ENCODE peak calls at places on chromosomes 16 and 17, in seven cellular contexts. P, G, F, H, R, K and V are unnamed samples.
A peak's percentile ranks its signal among the peaks of the same experiment; 100 is the strongest.

GRCh38 chr17:19270951-19271611 is 33.9 kb downstream of the EPN2 start:
- DNase-seq in R (no peak), P (no peak), G (no peak), K (no peak), H (no peak), F (no peak), V (no peak)

GRCh38 chr17:4583796-4584124 is 569 bp upstream of the SMTNL2 start:
- DNase-seq in P (peak; percentile 74), G (peak; percentile 75), F (no peak), H (no peak), K (peak; percentile 40), R (peak; percentile 24), V (peak; percentile 80)

GRCh38 chr17:41519501-41520224 is 973 bp upstream of the KRT15 start:
- DNase-seq in P (no peak), G (no peak), R (peak; percentile 18), H (no peak), F (no peak), K (no peak), V (no peak)

GRCh38 chr17:17681744-17682292 is 560 bp downstream of the RAI1 start:
- DNase-seq in P (no peak), F (no peak), K (no peak), G (no peak), H (no peak), R (no peak), V (no peak)

GRCh38 chr17:7988750-7989178 is 13.7 kb upstream of the GUCY2D start:
- DNase-seq in P (no peak), F (peak; percentile 74), R (peak; percentile 98), K (peak; percentile 85), G (no peak), H (peak; percentile 86), V (peak; percentile 56)

GRCh38 chr17:35795007-35795870 is at the start of gene MMP28:
- DNase-seq in H (no peak), P (peak; percentile 81), R (peak; percentile 15), F (peak; percentile 49), G (peak; percentile 63), K (peak; percentile 39), V (no peak)

GRCh38 chr17:31373150-31374082 is 18.1 kb upstream of the RAB11FIP4 start:
- DNase-seq in R (peak; percentile 66), F (no peak), H (peak; percentile 71), K (peak; percentile 70), G (no peak), P (no peak), V (peak; percentile 60)

GRCh38 chr17:81270279-81270678 is 24.8 kb downstream of the SLC38A10 start:
- DNase-seq in K (no peak), P (no peak), G (no peak), H (no peak), F (no peak), R (no peak), V (no peak)

GRCh38 chr17:77528516-77529327 is 388.0 kb downstream of the SEC14L1 start:
- DNase-seq in P (peak; percentile 84), R (no peak), G (peak; percentile 83), H (no peak), K (no peak), F (peak; percentile 56), V (peak; percentile 77)

GRCh38 chr16:86437348-86437747 is 73.0 kb upstream of the FOXF1 start:
- DNase-seq in P (no peak), K (no peak), R (no peak), F (no peak), H (no peak), G (no peak), V (no peak)

GRCh38 chr16:4193920-4194319 is 48.0 kb downstream of the SRL start:
- DNase-seq in P (no peak), F (no peak), G (no peak), K (no peak), H (no peak), R (no peak), V (no peak)

GRCh38 chr17:35740997-35741931 is 9.8 kb downstream of the RASL10B start:
- DNase-seq in G (peak; percentile 82), K (no peak), H (no peak), F (no peak), R (no peak), P (peak; percentile 79), V (peak; percentile 54)

GRCh38 chr16:11470676-11471415 is 115.9 kb downstream of the LITAF start:
- DNase-seq in K (no peak), F (no peak), P (no peak), G (no peak), H (peak; percentile 49), R (no peak), V (no peak)

DNA sequence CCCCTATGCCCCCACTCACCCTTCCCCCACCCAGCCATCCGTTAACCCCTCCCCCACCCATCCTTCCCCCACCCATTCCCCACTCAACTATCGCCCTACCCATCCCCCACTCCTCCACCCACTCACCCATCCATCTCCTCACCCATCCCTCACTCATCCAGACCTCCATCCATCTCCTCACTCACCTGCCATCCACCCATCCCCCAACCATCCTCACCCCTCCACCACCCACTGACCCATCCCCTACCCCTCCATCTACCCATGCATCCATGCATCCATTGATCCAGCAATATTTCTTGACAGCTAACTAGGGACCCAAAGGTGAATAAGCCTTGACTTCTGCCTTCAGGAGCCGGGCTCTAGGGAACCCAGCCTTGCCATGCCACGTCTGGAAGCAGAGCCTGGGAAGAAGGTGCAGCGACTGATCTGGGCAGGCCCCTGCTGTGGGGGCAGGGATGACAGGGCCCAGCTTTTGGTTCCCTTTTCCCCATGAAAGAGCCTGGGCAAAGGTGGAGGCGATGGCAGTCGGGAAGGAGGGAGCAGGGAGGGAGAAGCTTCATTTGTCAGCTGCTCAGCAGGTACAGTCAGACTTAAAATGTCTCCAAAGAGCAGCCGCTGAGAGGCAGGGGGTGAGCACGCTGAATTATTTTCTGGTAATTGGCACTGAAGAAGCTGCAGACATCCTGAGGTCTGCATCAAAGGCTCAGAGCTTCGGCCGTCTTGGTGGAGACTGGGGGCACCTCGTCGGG is 23.2 kb upstream of the DOC2B start:
- DNase-seq in F (no peak), P (no peak), K (no peak), G (no peak), H (no peak), R (no peak), V (no peak)
- H3K23ac ChIP-seq in F (no peak overlapping the region), P (no peak overlapping the region), K (no peak overlapping the region), G (no peak overlapping the region), H (no peak overlapping the region), R (no peak overlapping the region), V (no peak overlapping the region)

DNA sequence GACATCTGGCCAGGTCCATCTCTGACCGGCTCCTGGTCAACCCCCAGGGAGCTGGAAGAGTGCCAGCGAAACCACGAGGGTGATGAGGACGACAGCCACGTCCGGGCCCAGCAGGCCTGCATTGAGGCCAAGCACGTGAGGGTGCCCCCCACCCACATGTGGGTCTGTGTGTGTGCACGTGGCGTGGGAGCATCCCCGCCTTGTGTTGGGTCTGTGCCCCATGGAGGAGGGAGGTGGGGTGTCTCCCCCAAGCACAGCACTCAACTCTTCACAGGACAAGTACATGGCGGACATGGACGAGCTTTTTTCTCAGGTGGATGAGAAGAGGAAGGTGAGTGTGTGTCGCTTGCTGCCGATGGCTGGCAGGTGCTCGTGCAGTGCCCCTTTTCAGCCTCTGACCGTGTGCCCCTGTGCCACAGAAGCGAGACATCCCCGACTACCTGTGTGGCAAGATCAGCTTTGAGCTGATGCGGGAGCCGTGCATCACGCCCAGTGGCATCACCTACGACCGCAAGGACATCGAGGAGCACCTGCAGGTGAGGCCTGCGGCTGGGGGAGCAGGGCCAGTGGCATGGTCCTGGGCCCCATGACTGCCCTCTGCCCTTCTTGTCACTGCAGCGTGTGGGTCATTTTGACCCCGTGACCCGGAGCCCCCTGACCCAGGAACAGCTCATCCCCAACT is 1.7 kb downstream of the STUB1 start:
- DNase-seq in P (no peak), F (no peak), H (no peak), K (no peak), G (no peak), R (no peak), V (no peak)
- H3K9ac ChIP-seq in P (no peak overlapping the region), F (no peak overlapping the region), H (no peak overlapping the region), K (peak overlapping the region; percentile 94), G (no peak overlapping the region), R (no peak overlapping the region), V (no peak overlapping the region)

DNA sequence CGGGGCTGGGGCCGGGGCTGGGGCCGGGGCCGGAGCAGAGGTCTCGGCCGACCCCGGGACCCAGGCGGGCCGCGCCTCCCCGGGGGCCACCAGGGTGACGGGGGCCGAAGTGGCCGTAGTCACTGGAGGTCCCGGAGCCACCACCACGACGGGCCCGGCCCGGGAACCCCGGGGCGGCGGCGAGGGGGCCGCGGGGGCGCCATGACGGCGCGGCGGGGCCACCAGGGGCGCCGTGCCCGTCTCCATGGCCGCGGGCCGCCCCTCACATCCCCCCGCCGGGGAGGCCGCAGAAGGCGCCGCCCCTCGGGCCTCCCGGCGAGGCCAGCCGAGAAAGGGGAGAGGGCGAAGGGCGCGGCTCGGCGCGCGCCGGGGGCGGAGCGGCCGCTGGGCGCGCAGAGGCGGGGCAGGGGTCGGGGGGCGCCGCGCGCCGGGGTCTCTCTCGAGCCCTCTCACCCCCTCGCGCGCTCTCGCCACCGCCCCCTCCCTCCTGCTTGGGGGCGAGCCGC is 303 bp downstream of the TBC1D10B start:
- DNase-seq in H (no peak), F (no peak), G (no peak), P (no peak), K (no peak), R (no peak), V (no peak)
- H3K23ac ChIP-seq in H (no peak overlapping the region), F (peak overlapping the region; percentile 78), G (no peak overlapping the region), P (no peak overlapping the region), K (no peak overlapping the region), R (no peak overlapping the region), V (no peak overlapping the region)

DNA sequence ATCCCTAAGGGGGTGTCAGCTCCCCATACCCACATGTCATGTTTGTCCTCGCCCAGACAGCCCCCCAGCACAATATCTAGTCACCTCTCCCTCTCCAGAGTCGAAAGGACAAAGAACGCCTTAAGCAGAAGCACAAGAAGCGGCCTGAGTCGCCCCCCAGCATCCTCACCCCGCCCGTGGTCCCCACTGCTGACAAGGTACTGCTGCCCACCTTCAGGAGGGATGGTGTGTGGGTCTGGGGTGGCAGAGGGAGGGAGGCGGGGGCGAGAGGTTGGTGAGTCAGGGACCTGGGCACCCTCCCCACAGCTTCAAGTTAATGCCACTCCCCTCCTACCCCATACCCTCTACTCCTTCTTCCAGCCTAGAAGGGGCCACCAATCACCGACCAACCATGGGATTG is 7.5 kb downstream of the MLLT6 start:
- DNase-seq in R (no peak), H (no peak), K (no peak), G (peak; percentile 27), F (no peak), P (no peak), V (no peak)
- H3K9ac ChIP-seq in R (no peak overlapping the region), H (no peak overlapping the region), K (no peak overlapping the region), G (no peak overlapping the region), F (peak overlapping the region; percentile 54), P (no peak overlapping the region), V (no peak overlapping the region)

GRCh38 chr16:9056061-9056460 is 35.4 kb upstream of the HAPSTR1 start:
- DNase-seq in H (no peak), R (peak; percentile 92), P (no peak), F (no peak), G (no peak), K (no peak), V (no peak)

GRCh38 chr16:9055661-9056060 is 35.8 kb upstream of the HAPSTR1 start:
- DNase-seq in F (no peak), G (no peak), P (no peak), H (peak; percentile 90), R (peak; percentile 37), K (no peak), V (no peak)

GRCh38 chr16:9053006-9053601 is 38.3 kb upstream of the HAPSTR1 start:
- DNase-seq in H (peak; percentile 75), F (peak; percentile 82), P (peak; percentile 86), G (peak; percentile 98), R (peak; percentile 87), K (peak; percentile 87), V (peak; percentile 99)

GRCh38 chr16:9055115-9055514 is 36.3 kb upstream of the HAPSTR1 start:
- DNase-seq in H (no peak), K (no peak), P (no peak), F (no peak), R (no peak), G (no peak), V (no peak)

GRCh38 chr16:9054460-9054859 is 37.0 kb upstream of the HAPSTR1 start:
- DNase-seq in H (no peak), G (no peak), F (no peak), K (no peak), R (no peak), P (no peak), V (no peak)
- H3K23ac ChIP-seq in H (no peak overlapping the region), G (no peak overlapping the region), F (no peak overlapping the region), K (no peak overlapping the region), R (no peak overlapping the region), P (no peak overlapping the region), V (no peak overlapping the region)